ENCODE peak calls at places on chromosomes 16 and 17, in eight cellular contexts. X is breast epithelium, Z is HFF-Myc, G is GM12865, C is prostate gland, K is AG10803, D is coronary artery, P is esophagus muscularis mucosa. T is an unnamed sample.

GRCh38 chr16:86609115-86609514 is 30.8 kb downstream of the FOXL1 start:
- DNase-seq in X (no peak), Z (no peak), G (no peak), C (no peak), K (peak; percentile 98), D (no peak), P (no peak), T (peak; percentile 83)

GRCh38 chr17:57154896-57155295 is 69.8 kb downstream of the AKAP1 start:
- DNase-seq in X (no peak), Z (no peak), G (peak; percentile 15), C (no peak), K (no peak), D (no peak), P (no peak), T (no peak)

GRCh38 chr16:566475-567361 is at the start of gene NHLRC4:
- DNase-seq in X (no peak), Z (no peak), G (peak; percentile 86), C (peak; percentile 53), K (peak; percentile 29), D (no peak), P (peak; percentile 93), T (no peak)

GRCh38 chr17:2067559-2067958 is 12.7 kb downstream of the HIC1 start:
- DNase-seq in X (no peak), Z (peak; percentile 89), G (no peak), C (no peak), K (peak; percentile 91), D (no peak), P (no peak), T (no peak)

GRCh38 chr16:47917118-47917517 is 238.7 kb downstream of the ABCC12 start:
- DNase-seq in X (no peak), Z (no peak), G (no peak), C (no peak), K (no peak), D (no peak), P (no peak), T (no peak)

GRCh38 chr17:50173335-50173941 is 7.6 kb downstream of the SGCA start:
- DNase-seq in X (no peak), Z (peak; percentile 73), G (no peak), C (no peak), K (peak; percentile 91), D (no peak), P (no peak), T (no peak)

GRCh38 chr16:66846831-66847230 is 2.6 kb downstream of the CA7 start:
- DNase-seq in X (no peak), Z (no peak), G (no peak), C (no peak), K (no peak), D (no peak), P (no peak), T (no peak)

GRCh38 chr17:46770818-46771600 is 47.5 kb downstream of the WNT3 start:
- DNase-seq in X (no peak), Z (no peak), G (no peak), C (no peak), K (peak; percentile 37), D (no peak), P (no peak), T (no peak)

GRCh38 chr17:20914658-20915057 is 128.2 kb downstream of the USP22 start:
- DNase-seq in X (no peak), Z (no peak), G (no peak), C (no peak), K (no peak), D (no peak), P (no peak), T (no peak)

GRCh38 chr16:56629531-56629930 is 2.9 kb upstream of the MT1M start:
- DNase-seq in X (no peak), Z (no peak), G (no peak), C (no peak), K (no peak), D (no peak), P (no peak), T (no peak)

GRCh38 chr17:850828-851759 is 68.9 kb downstream of the MRM3 start:
- DNase-seq in X (no peak), Z (peak; percentile 58), G (no peak), C (no peak), K (peak; percentile 85), D (no peak), P (no peak), T (no peak)
- H3K4me3 ChIP-seq in X (peak overlapping the region; percentile 3), Z (peak overlapping the region; percentile 14), G (no peak overlapping the region), C (peak overlapping the region; percentile 4), K (peak overlapping the region; percentile 48), D (peak overlapping the region; percentile 42), P (peak overlapping the region; percentile 26), T (peak overlapping the region; percentile 5)

DNA sequence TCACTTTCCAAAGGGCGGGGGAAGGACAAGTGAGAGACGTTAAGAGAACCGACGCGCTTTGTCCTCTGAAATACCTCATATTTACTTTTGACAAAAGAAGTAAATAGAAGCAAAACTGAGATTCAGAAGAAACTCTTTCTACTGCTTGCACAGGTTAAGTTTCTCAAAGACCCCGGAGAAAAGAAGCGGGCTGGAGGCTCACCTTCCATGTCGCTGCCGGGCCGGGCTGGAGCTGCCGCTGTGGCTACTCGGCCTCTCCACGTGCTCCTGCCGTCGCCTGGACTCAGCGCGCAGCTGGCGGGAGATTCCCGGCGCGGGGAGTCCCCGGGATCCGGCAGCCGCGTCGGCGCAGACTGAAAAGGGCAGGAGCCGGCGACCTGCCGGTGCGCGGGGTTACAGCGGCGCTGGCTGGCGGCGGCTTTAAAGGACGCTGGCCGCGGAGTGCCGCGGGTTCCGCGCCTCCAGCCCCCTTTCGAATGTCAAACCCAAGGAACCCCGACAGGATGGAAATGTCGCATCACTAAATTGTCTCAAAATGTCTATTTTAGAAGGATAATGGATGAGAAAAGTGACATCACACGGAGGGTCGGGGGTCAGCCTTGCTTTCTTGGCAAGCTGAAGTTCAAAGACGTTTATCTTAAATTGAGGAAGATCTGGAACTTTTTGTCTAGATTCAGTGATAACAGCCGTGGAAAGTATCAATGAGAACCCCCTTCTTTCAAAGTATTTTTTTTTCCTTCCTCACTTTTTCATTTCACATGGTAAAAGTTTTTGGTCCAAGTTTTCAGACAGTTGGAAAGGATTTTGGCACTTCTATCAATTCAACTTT is at the start of gene IKZF3:
- DNase-seq in X (peak; percentile 36), Z (no peak), G (peak; percentile 94), C (peak; percentile 51), K (no peak), D (no peak), P (no peak), T (no peak)
- TF ChIP-seq CTCF in X (no peak), Z (no peak), G (peak; percentile 52), C (no peak), K (no peak), D (no peak), P (no peak), T (no peak)

GRCh38 chr17:30517786-30518185 is 40.6 kb downstream of the GOSR1 start:
- DNase-seq in X (no peak), Z (no peak), G (no peak), C (no peak), K (peak; percentile 21), D (no peak), P (no peak), T (no peak)

GRCh38 chr17:30520436-30520835 is 43.2 kb downstream of the GOSR1 start:
- DNase-seq in X (no peak), Z (peak; percentile 33), G (no peak), C (no peak), K (peak; percentile 76), D (no peak), P (no peak), T (peak; percentile 52)

GRCh38 chr17:30520882-30521281 is 43.7 kb downstream of the GOSR1 start:
- DNase-seq in X (no peak), Z (no peak), G (no peak), C (no peak), K (peak; percentile 8), D (no peak), P (no peak), T (no peak)

GRCh38 chr17:30519166-30519565 is 42.0 kb downstream of the GOSR1 start:
- DNase-seq in X (no peak), Z (no peak), G (no peak), C (no peak), K (no peak), D (no peak), P (no peak), T (no peak)

DNA sequence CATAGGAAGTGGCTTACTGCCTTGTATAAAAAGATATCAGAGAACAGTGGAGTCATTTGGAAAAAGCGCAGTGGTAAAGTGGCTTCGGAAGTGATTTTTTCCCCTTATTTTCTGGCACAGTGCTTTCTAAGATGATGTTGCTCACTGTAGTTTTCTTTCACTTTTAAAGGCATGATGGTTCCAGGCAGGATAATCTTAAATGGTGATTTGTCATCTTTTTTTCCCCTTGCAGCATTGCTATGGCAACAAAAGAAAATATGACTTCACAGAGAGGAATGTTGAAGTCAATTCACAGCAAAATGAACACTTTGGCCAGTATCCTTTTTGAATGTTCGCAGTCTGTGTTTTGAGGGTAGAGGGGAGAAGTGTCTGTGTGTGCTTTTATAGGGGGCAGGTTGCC is 42.5 kb downstream of the GOSR1 start:
- DNase-seq in X (no peak), Z (peak; percentile 70), G (no peak), C (no peak), K (peak; percentile 90), D (no peak), P (no peak), T (peak; percentile 87)
- H3K4me3 ChIP-seq in X (no peak overlapping the region), Z (no peak overlapping the region), G (no peak overlapping the region), C (no peak overlapping the region), K (peak overlapping the region; percentile 8), D (peak overlapping the region; percentile 8), P (no peak overlapping the region), T (no peak overlapping the region)

DNA sequence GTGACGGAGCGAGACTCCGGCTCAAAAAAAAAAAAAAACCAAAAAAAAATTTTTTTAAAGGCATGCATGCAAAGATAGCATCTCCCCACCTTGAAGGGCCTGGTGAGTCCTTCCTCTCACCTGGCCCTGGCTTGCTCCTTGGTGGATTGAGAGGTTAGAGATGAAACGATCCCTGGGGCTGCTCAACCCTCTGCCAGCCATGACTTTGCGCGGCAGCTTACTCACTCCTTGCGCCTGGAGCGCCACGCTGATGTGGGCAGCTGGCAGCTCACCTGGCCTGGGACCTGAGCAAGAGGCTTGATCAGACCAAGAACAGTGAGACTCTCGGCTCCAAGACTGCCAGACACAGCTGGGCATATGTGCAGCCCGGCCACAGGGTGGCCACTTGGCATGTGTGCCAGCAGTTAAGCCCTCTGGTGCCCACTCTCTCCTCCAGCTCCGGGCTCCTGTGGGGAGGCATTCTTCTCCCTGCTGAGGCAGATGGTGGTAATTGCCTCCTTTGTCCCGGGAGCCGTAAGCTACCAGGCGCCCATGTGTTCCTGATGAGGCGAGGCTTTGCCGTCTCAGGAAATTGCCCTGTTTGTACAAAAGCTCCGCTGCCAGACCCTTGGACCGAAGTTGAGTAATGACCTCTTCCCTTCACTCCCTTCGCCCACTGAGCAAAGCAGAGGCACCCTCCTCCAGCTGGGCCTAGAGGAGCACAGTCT is 5.1 kb upstream of the EVPL start:
- DNase-seq in X (no peak), Z (no peak), G (no peak), C (no peak), K (no peak), D (no peak), P (no peak), T (no peak)
- TF ChIP-seq CTCF in X (no peak), Z (no peak), G (no peak), C (no peak), K (no peak), D (no peak), P (no peak), T (no peak)

T was measured in AG09309.